ENCODE peak calls at places on chromosomes 1 and 21, in five cellular contexts. R, I, O, K and Z are unnamed samples.

GRCh38 chr1:37394574-37395464 is 79.6 kb upstream of the ZC3H12A start:
- DNase-seq in R (no peak), I (peak), O (peak), K (no peak), Z (no peak)

GRCh38 chr1:8555582-8555981 is 237.7 kb downstream of the SLC45A1 start:
- DNase-seq in R (no peak), I (no peak), O (no peak), K (no peak), Z (no peak)

GRCh38 chr21:42153746-42154145 is 65.2 kb upstream of the ABCG1 start:
- DNase-seq in R (no peak), I (no peak), O (no peak), K (no peak), Z (no peak)

GRCh38 chr21:29084372-29084771 is 10.9 kb upstream of the CCT8 start:
- DNase-seq in R (no peak), I (no peak), O (no peak), K (no peak), Z (no peak)

GRCh38 chr1:189007824-189008223 is 1469.8 kb downstream of the BRINP3 start:
- DNase-seq in R (no peak), I (no peak), O (no peak), K (no peak), Z (no peak)

GRCh38 chr1:69082312-69082711 is 485.4 kb upstream of the LRRC7 start:
- DNase-seq in R (no peak), I (no peak), O (no peak), K (no peak), Z (no peak)

GRCh38 chr1:106746448-106747085 is 309.9 kb upstream of the PRMT6 start:
- DNase-seq in R (no peak), I (no peak), O (no peak), K (peak), Z (no peak)

GRCh38 chr1:204314209-204314892 is 45.4 kb downstream of the PLEKHA6 start:
- DNase-seq in R (no peak), I (peak), O (no peak), K (no peak), Z (no peak)

GRCh38 chr1:110879758-110880606 is 7.0 kb downstream of the CD53 start:
- DNase-seq in R (no peak), I (no peak), O (no peak), K (no peak), Z (no peak)